ENCODE peak calls at places on chromosomes 4 and X, in six cellular contexts. One of them, this sample, is unnamed.

GRCh38 chrX:140050906-140051305 is 85.6 kb upstream of the CXorf66 start:
- DNase-seq in astrocyte of the spinal cord: peak
- DNase-seq in OCI-LY7: no peak
- DNase-seq in mammary epithelial cell: no peak
- DNase-seq in A549: no peak
- DNase-seq in IMR-90: peak
- DNase-seq in this sample: no peak

GRCh38 chrX:124736553-124737240 is 390.3 kb downstream of the SH2D1A start:
- DNase-seq in astrocyte of the spinal cord: no peak
- DNase-seq in OCI-LY7: no peak
- DNase-seq in mammary epithelial cell: no peak
- DNase-seq in A549: no peak
- DNase-seq in IMR-90: no peak
- DNase-seq in this sample: no peak

GRCh38 chr4:89904524-89904923 is 9.9 kb downstream of the MMRN1 start:
- DNase-seq in astrocyte of the spinal cord: no peak
- DNase-seq in OCI-LY7: no peak
- DNase-seq in mammary epithelial cell: no peak
- DNase-seq in A549: no peak
- DNase-seq in IMR-90: no peak
- DNase-seq in this sample: no peak

GRCh38 chr4:124499266-124499665 is 213.3 kb downstream of the ANKRD50 start:
- DNase-seq in astrocyte of the spinal cord: peak
- DNase-seq in OCI-LY7: no peak
- DNase-seq in mammary epithelial cell: no peak
- DNase-seq in A549: no peak
- DNase-seq in IMR-90: no peak
- DNase-seq in this sample: no peak

GRCh38 chr4:119932277-119932676 is 134.4 kb downstream of the MAD2L1 start:
- DNase-seq in astrocyte of the spinal cord: no peak
- DNase-seq in OCI-LY7: no peak
- DNase-seq in mammary epithelial cell: no peak
- DNase-seq in A549: no peak
- DNase-seq in IMR-90: no peak
- DNase-seq in this sample: no peak

GRCh38 chrX:66015152-66015827 is 24.6 kb downstream of the VSIG4 start:
- DNase-seq in astrocyte of the spinal cord: no peak
- DNase-seq in OCI-LY7: peak
- DNase-seq in mammary epithelial cell: no peak
- DNase-seq in A549: no peak
- DNase-seq in IMR-90: no peak
- DNase-seq in this sample: no peak

GRCh38 chrX:137549073-137549472 is 16.9 kb upstream of the ZIC3 start:
- DNase-seq in astrocyte of the spinal cord: no peak
- DNase-seq in OCI-LY7: no peak
- DNase-seq in mammary epithelial cell: no peak
- DNase-seq in A549: no peak
- DNase-seq in IMR-90: no peak
- DNase-seq in this sample: no peak

GRCh38 chrX:139932077-139932900 is 564 bp downstream of the ATP11C start:
- DNase-seq in astrocyte of the spinal cord: no peak
- DNase-seq in OCI-LY7: peak
- DNase-seq in mammary epithelial cell: peak
- DNase-seq in A549: peak
- DNase-seq in IMR-90: peak
- DNase-seq in this sample: peak

GRCh38 chrX:13472975-13473665 is 96.3 kb upstream of the EGFL6 start:
- DNase-seq in astrocyte of the spinal cord: no peak
- DNase-seq in OCI-LY7: no peak
- DNase-seq in mammary epithelial cell: no peak
- DNase-seq in A549: no peak
- DNase-seq in IMR-90: no peak
- DNase-seq in this sample: no peak

GRCh38 chrX:25020391-25021131 is 4.8 kb upstream of the ARX start:
- DNase-seq in astrocyte of the spinal cord: no peak
- DNase-seq in OCI-LY7: peak
- DNase-seq in mammary epithelial cell: no peak
- DNase-seq in A549: peak
- DNase-seq in IMR-90: no peak
- DNase-seq in this sample: peak

GRCh38 chrX:95703696-95704095 is 980.9 kb upstream of the DIAPH2 start:
- DNase-seq in astrocyte of the spinal cord: peak
- DNase-seq in OCI-LY7: no peak
- DNase-seq in mammary epithelial cell: no peak
- DNase-seq in A549: no peak
- DNase-seq in IMR-90: no peak
- DNase-seq in this sample: no peak

GRCh38 chr4:100949350-100949935 is 397.9 kb downstream of the PPP3CA start:
- DNase-seq in astrocyte of the spinal cord: no peak
- DNase-seq in OCI-LY7: no peak
- DNase-seq in mammary epithelial cell: peak
- DNase-seq in A549: no peak
- DNase-seq in IMR-90: no peak
- DNase-seq in this sample: no peak

GRCh38 chrX:129523076-129524055 is at the start of gene SMARCA1:
- DNase-seq in astrocyte of the spinal cord: peak
- DNase-seq in OCI-LY7: no peak
- DNase-seq in mammary epithelial cell: no peak
- DNase-seq in A549: peak
- DNase-seq in IMR-90: peak
- DNase-seq in this sample: peak

GRCh38 chrX:109990582-109991276 is 12.2 kb upstream of the TMEM164 start:
- DNase-seq in astrocyte of the spinal cord: no peak
- DNase-seq in OCI-LY7: no peak
- DNase-seq in mammary epithelial cell: no peak
- DNase-seq in A549: no peak
- DNase-seq in IMR-90: no peak
- DNase-seq in this sample: no peak

GRCh38 chr4:112150920-112151319 is 5.7 kb downstream of the FAM241A start:
- DNase-seq in astrocyte of the spinal cord: no peak
- DNase-seq in OCI-LY7: no peak
- DNase-seq in mammary epithelial cell: no peak
- DNase-seq in A549: no peak
- DNase-seq in IMR-90: no peak
- DNase-seq in this sample: no peak
- TF ChIP-seq CTCF in astrocyte of the spinal cord: no peak
- TF ChIP-seq CTCF in OCI-LY7: no peak
- TF ChIP-seq CTCF in mammary epithelial cell: no peak
- TF ChIP-seq CTCF in A549: no peak
- TF ChIP-seq CTCF in IMR-90: no peak
- TF ChIP-seq CTCF in this sample: no peak

GRCh38 chr4:7416745-7417432 is 17.8 kb downstream of the PSAPL1 start:
- DNase-seq in astrocyte of the spinal cord: no peak
- DNase-seq in OCI-LY7: no peak
- DNase-seq in mammary epithelial cell: no peak
- DNase-seq in A549: no peak
- DNase-seq in IMR-90: no peak
- DNase-seq in this sample: no peak
- TF ChIP-seq CTCF in astrocyte of the spinal cord: no peak
- TF ChIP-seq CTCF in OCI-LY7: no peak
- TF ChIP-seq CTCF in mammary epithelial cell: no peak
- TF ChIP-seq CTCF in A549: no peak
- TF ChIP-seq CTCF in IMR-90: no peak
- TF ChIP-seq CTCF in this sample: no peak

GRCh38 chr4:4185528-4185927 is 41.2 kb downstream of the OTOP1 start:
- DNase-seq in astrocyte of the spinal cord: no peak
- DNase-seq in OCI-LY7: no peak
- DNase-seq in mammary epithelial cell: peak
- DNase-seq in A549: no peak
- DNase-seq in IMR-90: no peak
- DNase-seq in this sample: no peak

GRCh38 chr4:4182835-4183568 is 43.7 kb downstream of the OTOP1 start:
- DNase-seq in astrocyte of the spinal cord: no peak
- DNase-seq in OCI-LY7: peak
- DNase-seq in mammary epithelial cell: no peak
- DNase-seq in A549: peak
- DNase-seq in IMR-90: no peak
- DNase-seq in this sample: peak
- TF ChIP-seq CTCF in astrocyte of the spinal cord: peak
- TF ChIP-seq CTCF in OCI-LY7: peak
- TF ChIP-seq CTCF in mammary epithelial cell: peak
- TF ChIP-seq CTCF in A549: peak
- TF ChIP-seq CTCF in IMR-90: peak
- TF ChIP-seq CTCF in this sample: peak

GRCh38 chrX:148385471-148385870 is 114.9 kb upstream of the AFF2 start:
- DNase-seq in astrocyte of the spinal cord: no peak
- DNase-seq in OCI-LY7: no peak
- DNase-seq in mammary epithelial cell: no peak
- DNase-seq in A549: no peak
- DNase-seq in IMR-90: no peak
- DNase-seq in this sample: no peak

GRCh38 chrX:148389629-148390028 is 110.8 kb upstream of the AFF2 start:
- DNase-seq in astrocyte of the spinal cord: no peak
- DNase-seq in OCI-LY7: no peak
- DNase-seq in mammary epithelial cell: no peak
- DNase-seq in A549: no peak
- DNase-seq in IMR-90: no peak
- DNase-seq in this sample: no peak
- TF ChIP-seq CTCF in astrocyte of the spinal cord: no peak
- TF ChIP-seq CTCF in OCI-LY7: no peak
- TF ChIP-seq CTCF in mammary epithelial cell: no peak
- TF ChIP-seq CTCF in A549: no peak
- TF ChIP-seq CTCF in IMR-90: no peak
- TF ChIP-seq CTCF in this sample: no peak

DNA sequence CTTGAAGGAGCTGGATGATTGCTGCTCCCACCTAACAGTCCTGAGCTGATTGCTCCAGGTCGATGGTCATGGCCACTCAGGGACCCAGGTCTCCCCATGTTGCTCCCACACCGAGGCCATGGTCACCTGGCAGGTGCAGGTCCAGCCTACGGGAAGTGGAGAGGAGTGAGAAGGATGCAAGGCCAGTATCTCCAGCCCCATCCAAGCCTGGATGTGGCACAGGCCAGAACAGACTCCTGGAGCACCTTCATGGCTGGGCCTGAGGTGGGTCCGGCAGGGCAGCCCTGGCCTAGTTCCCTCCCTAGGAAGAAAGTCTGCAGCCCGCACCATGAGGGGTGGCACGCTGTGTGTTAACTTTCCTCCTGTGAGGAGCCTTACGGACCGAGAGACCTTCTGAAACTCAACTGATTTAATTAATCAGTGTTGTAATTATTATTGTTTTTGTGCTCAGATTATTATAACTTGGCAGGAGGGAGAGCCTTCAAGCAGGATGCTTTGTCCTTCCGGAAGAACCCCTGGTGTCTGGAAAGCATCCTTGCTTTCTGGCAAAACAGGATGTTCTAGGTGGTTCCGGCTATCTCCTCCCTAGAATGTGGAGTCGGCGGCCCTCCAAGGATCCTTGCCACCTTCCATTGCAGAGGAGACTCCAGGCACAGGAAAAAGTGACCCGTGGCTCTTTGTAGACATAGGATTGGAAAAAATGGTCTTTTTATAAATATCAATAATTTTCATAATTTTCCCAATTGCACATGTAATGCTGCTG is 92.3 kb upstream of the ADRA2C start:
- DNase-seq in astrocyte of the spinal cord: no peak
- DNase-seq in OCI-LY7: no peak
- DNase-seq in mammary epithelial cell: no peak
- DNase-seq in A549: no peak
- DNase-seq in IMR-90: no peak
- DNase-seq in this sample: no peak
- TF ChIP-seq CTCF in astrocyte of the spinal cord: no peak
- TF ChIP-seq CTCF in OCI-LY7: no peak
- TF ChIP-seq CTCF in mammary epithelial cell: no peak
- TF ChIP-seq CTCF in A549: no peak
- TF ChIP-seq CTCF in IMR-90: no peak
- TF ChIP-seq CTCF in this sample: no peak

GRCh38 chr4:164012396-164013027 is 518.0 kb downstream of the TMA16 start:
- DNase-seq in astrocyte of the spinal cord: peak
- DNase-seq in OCI-LY7: peak
- DNase-seq in mammary epithelial cell: peak
- DNase-seq in A549: no peak
- DNase-seq in IMR-90: no peak
- DNase-seq in this sample: peak
- TF ChIP-seq CTCF in astrocyte of the spinal cord: peak
- TF ChIP-seq CTCF in OCI-LY7: peak
- TF ChIP-seq CTCF in mammary epithelial cell: peak
- TF ChIP-seq CTCF in A549: no peak
- TF ChIP-seq CTCF in IMR-90: peak
- TF ChIP-seq CTCF in this sample: peak